ENCODE peak calls at places on chromosome 5, in five cellular contexts. X is progenitor cell of endocrine pancreas; Z is prostate gland; O is CD4-positive, alpha-beta T cell; T is psoas muscle. V is an unnamed sample.
A peak's percentile ranks its signal among the peaks of the same experiment; 100 is the strongest.

GRCh38 chr5:9439651-9440292 is 106.1 kb downstream of the SEMA5A start:
- DNase-seq in X (no peak), Z (no peak), O (no peak), T (peak; percentile 61), V (no peak)

GRCh38 chr5:98309785-98310566 is 463.5 kb upstream of the RGMB start:
- DNase-seq in X (no peak), Z (no peak), O (no peak), T (no peak), V (no peak)

GRCh38 chr5:44774279-44774880 is 34.4 kb upstream of the MRPS30 start:
- DNase-seq in X (no peak), Z (no peak), O (no peak), T (no peak), V (no peak)

GRCh38 chr5:145925353-145925752 is 11.0 kb upstream of the SH3RF2 start:
- DNase-seq in X (no peak), Z (no peak), O (no peak), T (no peak), V (no peak)

GRCh38 chr5:180093651-180094382 is 22.3 kb upstream of the RNF130 start:
- DNase-seq in X (no peak), Z (no peak), O (no peak), T (no peak), V (no peak)

GRCh38 chr5:180648658-180649296 is 623 bp downstream of the FLT4 start:
- DNase-seq in X (peak; percentile 53), Z (no peak), O (no peak), T (no peak), V (peak; percentile 74)

GRCh38 chr5:124102491-124102890 is 590.5 kb downstream of the CSNK1G3 start:
- DNase-seq in X (no peak), Z (no peak), O (no peak), T (no peak), V (no peak)

GRCh38 chr5:105840800-105841199 is 1829.9 kb downstream of the EFNA5 start:
- DNase-seq in X (no peak), Z (no peak), O (no peak), T (no peak), V (no peak)

GRCh38 chr5:16736158-16736994 is 119.6 kb upstream of the RETREG1 start:
- DNase-seq in X (peak; percentile 43), Z (peak; percentile 82), O (no peak), T (no peak), V (no peak)

GRCh38 chr5:132386644-132387286 is 17.3 kb downstream of the SLC22A5 start:
- DNase-seq in X (peak; percentile 30), Z (peak; percentile 68), O (peak; percentile 66), T (peak; percentile 79), V (peak; percentile 43)
- TF ChIP-seq CTCF in X (peak; percentile 72), Z (peak; percentile 67), O (peak; percentile 76), T (peak; percentile 63), V (peak; percentile 44)

DNA sequence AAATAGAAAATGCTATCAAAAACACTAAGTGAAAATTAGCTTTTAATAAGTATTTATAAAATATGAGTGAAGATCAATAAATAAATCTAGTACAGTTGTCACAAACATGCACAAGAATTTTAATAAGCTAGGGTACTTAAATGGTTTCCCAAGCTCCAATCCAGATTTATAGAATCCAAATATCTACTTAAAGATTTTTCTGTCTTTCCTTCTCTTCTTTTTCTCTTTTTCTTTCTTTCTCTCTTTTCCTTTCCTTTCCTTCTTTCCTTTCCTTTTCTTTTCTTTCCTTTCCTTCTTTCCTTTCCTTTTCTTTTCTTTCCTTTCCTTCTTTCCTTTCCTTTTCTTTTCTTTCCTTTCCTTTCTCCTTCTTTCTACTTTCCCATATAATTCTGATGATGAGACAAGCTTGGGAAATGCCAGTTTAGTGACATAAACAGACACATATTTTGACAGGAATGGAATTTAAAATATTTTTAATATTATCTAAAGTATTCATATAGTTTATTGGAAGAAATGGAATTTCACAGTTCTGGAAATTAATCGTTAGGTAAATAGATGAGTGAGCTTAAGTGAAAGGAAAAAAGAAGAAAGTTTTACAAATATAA is 832.8 kb downstream of the NR2F1-AS1 start:
- DNase-seq in X (no peak), Z (no peak), O (no peak), T (no peak), V (no peak)
- TF ChIP-seq CTCF in X (no peak), Z (no peak), O (no peak), T (no peak), V (no peak)

DNA sequence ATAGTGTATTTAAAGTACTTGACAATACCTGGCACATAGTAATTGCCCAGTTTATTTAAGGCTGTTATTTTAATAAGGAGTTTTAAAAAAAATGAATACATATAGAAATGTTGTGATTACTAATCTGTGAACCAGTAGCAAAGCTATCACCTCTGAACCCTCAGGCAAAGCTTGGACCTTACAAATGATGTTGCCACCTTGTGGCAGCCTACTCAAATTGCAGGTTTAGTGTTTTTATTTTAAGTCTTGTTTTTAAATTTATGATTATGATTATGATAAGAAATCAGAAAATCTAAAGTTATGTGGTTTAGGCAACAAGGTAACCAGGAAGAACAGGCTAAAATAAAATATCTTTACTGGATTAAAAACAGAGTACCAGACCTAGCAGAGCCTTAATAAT is 35.8 kb downstream of the PPARGC1B start:
- DNase-seq in X (no peak), Z (no peak), O (no peak), T (no peak), V (no peak)
- TF ChIP-seq CTCF in X (peak; percentile 33), Z (no peak), O (no peak), T (peak; percentile 25), V (peak; percentile 18)

GRCh38 chr5:56522972-56523371 is 289.8 kb upstream of the ANKRD55 start:
- DNase-seq in X (no peak), Z (no peak), O (no peak), T (peak; percentile 64), V (no peak)
- TF ChIP-seq CTCF in X (no peak), Z (no peak), O (no peak), T (no peak), V (no peak)

DNA sequence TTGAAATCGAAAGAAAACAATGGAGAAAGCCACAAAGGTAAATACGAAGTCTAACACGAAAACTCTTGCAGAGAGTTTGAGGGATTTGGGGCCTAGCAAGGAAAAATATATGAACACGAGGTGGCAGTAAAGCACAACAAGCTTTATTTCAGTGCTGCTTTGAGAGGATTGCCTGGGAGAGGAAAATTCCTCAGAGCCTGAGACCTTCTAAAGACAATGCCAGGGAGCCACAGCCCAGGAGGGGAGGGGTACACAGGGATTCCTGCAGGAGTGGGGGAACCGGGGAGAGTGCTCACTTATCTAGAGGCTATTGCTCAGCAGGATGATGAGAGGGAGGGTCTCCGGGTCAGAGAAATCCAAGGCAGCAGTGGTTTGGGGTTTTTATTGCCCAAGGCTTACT is 134.9 kb upstream of the ADCY2 start:
- DNase-seq in X (no peak), Z (peak; percentile 22), O (no peak), T (no peak), V (no peak)
- TF ChIP-seq CTCF in X (peak; percentile 76), Z (no peak), O (no peak), T (peak; percentile 63), V (peak; percentile 50)

DNA sequence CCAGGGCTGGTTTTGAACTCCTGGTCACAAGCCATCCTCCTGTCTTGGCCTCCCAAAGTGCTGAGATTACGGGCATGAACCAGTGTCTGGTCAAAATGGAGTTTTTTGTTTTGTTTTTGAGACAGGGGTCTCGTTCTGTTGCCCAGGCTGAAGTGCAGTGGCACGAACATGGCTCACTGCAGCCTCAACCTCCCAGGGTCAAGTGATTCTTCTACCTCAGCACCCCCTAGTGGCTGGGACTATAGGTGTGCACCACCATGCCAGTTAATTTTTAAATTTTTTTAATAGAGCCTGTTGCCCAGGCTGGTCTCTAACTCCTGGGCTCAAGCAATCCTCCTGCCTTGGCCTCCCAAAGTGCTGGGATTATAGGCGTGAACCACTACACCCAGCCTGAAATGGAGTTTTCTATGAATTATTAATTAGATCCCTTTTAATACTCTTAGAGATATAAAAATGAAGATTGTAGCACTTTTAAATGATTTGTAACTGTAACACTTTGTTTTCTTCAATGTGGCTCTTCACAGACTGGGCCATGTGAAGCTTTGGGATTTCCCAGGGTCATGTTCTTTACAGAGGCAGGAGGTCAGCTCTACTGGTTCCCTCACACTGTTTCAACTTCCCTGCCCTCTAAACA is 32.6 kb upstream of the SPARC start:
- DNase-seq in X (no peak), Z (no peak), O (no peak), T (peak; percentile 61), V (no peak)
- TF ChIP-seq CTCF in X (peak; percentile 41), Z (no peak), O (no peak), T (peak; percentile 73), V (no peak)

V was measured in D721Med.